ENCODE peak calls at places on chromosomes 13 and 19, in five cellular contexts. Z is SK-N-SH, L is GM12878, I is H1, K is K562. D is an unnamed sample.

GRCh38 chr19:38233740-38234251 is 9.8 kb upstream of the DPF1 start:
- DNase-seq in Z (peak), L (no peak), I (no peak), K (peak), D (peak)

GRCh38 chr19:20422616-20423205 is 142.9 kb downstream of the ZNF737 start:
- DNase-seq in Z (no peak), L (no peak), I (no peak), K (no peak), D (no peak)

GRCh38 chr19:10727599-10728250 is 9.8 kb downstream of the DNM2 start:
- DNase-seq in Z (no peak), L (no peak), I (no peak), K (no peak), D (no peak)

GRCh38 chr19:55585658-55586339 is 5.2 kb upstream of the ZNF579 start:
- DNase-seq in Z (peak), L (no peak), I (no peak), K (no peak), D (peak)

GRCh38 chr13:47997384-47997783 is 3.7 kb downstream of the SUCLA2 start:
- DNase-seq in Z (no peak), L (no peak), I (no peak), K (no peak), D (no peak)

GRCh38 chr19:51111606-51112005 is 3.4 kb upstream of the CTU1 start:
- DNase-seq in Z (no peak), L (no peak), I (no peak), K (no peak), D (peak)

GRCh38 chr13:66528903-66529576 is 701.1 kb downstream of the PCDH9 start:
- DNase-seq in Z (no peak), L (no peak), I (no peak), K (no peak), D (no peak)

GRCh38 chr13:20142927-20143480 is 17.8 kb downstream of the GJA3 start:
- DNase-seq in Z (no peak), L (no peak), I (no peak), K (no peak), D (no peak)

GRCh38 chr19:18464646-18465045 is 26.7 kb upstream of the ISYNA1 start:
- DNase-seq in Z (no peak), L (no peak), I (no peak), K (no peak), D (peak)

GRCh38 chr19:56769650-56770049 is 70.9 kb downstream of the PEG3 start:
- DNase-seq in Z (no peak), L (no peak), I (no peak), K (no peak), D (no peak)

GRCh38 chr13:27302643-27303262 is 32.1 kb downstream of the RASL11A start:
- DNase-seq in Z (no peak), L (no peak), I (no peak), K (no peak), D (no peak)

GRCh38 chr13:24802074-24802473 is 38.1 kb downstream of the RNF17 start:
- DNase-seq in Z (no peak), L (no peak), I (no peak), K (no peak), D (no peak)

GRCh38 chr13:94154362-94154761 is 325.1 kb downstream of the DCT start:
- DNase-seq in Z (no peak), L (no peak), I (no peak), K (no peak), D (peak)

GRCh38 chr19:15248648-15249559 is 16.7 kb upstream of the EPHX3 start:
- DNase-seq in Z (no peak), L (no peak), I (no peak), K (no peak), D (no peak)

GRCh38 chr19:49331616-49332055 is 3.6 kb upstream of the CD37 start:
- DNase-seq in Z (peak), L (peak), I (no peak), K (peak), D (peak)

GRCh38 chr13:75426421-75426820 is 55.5 kb downstream of the TBC1D4 start:
- DNase-seq in Z (no peak), L (no peak), I (no peak), K (no peak), D (no peak)

GRCh38 chr13:31198524-31198923 is 1.3 kb upstream of the B3GLCT start:
- DNase-seq in Z (no peak), L (no peak), I (no peak), K (no peak), D (no peak)

GRCh38 chr19:44741841-44742352 is 6.6 kb upstream of the BCL3 start:
- DNase-seq in Z (peak), L (no peak), I (no peak), K (peak), D (peak)

GRCh38 chr13:99434258-99434788 is 66.9 kb upstream of the TM9SF2 start:
- DNase-seq in Z (no peak), L (no peak), I (no peak), K (peak), D (peak)

GRCh38 chr13:86174632-86175031 is 375.4 kb upstream of the SLITRK6 start:
- DNase-seq in Z (no peak), L (no peak), I (no peak), K (no peak), D (no peak)

GRCh38 chr19:32651729-32652140 is 23.2 kb downstream of the ANKRD27 start:
- DNase-seq in Z (peak), L (no peak), I (peak), K (no peak), D (no peak)

GRCh38 chr13:23268441-23268840 is 87.7 kb downstream of the SGCG start:
- DNase-seq in Z (no peak), L (peak), I (no peak), K (no peak), D (no peak)

GRCh38 chr19:14003279-14004051 is 2.7 kb downstream of the RFX1 start:
- DNase-seq in Z (no peak), L (no peak), I (no peak), K (no peak), D (no peak)

GRCh38 chr19:16038196-16038695 is 38.0 kb upstream of the TPM4 start:
- DNase-seq in Z (peak), L (no peak), I (no peak), K (no peak), D (no peak)

GRCh38 chr13:107553838-107554237 is 661.5 kb downstream of the LIG4 start:
- DNase-seq in Z (peak), L (no peak), I (no peak), K (no peak), D (no peak)

GRCh38 chr13:106471957-106472543 is 63.4 kb downstream of the EFNB2 start:
- DNase-seq in Z (peak), L (no peak), I (peak), K (peak), D (peak)

GRCh38 chr13:20833900-20834679 is 60.3 kb upstream of the EEF1AKMT1 start:
- DNase-seq in Z (no peak), L (no peak), I (no peak), K (no peak), D (no peak)

GRCh38 chr13:110511509-110512181 is 49.9 kb downstream of the RAB20 start:
- DNase-seq in Z (no peak), L (no peak), I (no peak), K (peak), D (peak)

GRCh38 chr19:377801-378581 is 31.0 kb downstream of the C2CD4C start:
- DNase-seq in Z (peak), L (no peak), I (no peak), K (no peak), D (no peak)

GRCh38 chr13:46659413-46660065 is 106.6 kb downstream of the LRCH1 start:
- DNase-seq in Z (no peak), L (no peak), I (no peak), K (no peak), D (peak)

GRCh38 chr19:5107432-5108122 is 138.7 kb downstream of the KDM4B start:
- DNase-seq in Z (peak), L (no peak), I (no peak), K (no peak), D (no peak)

GRCh38 chr13:28478127-28478526 is 16.8 kb downstream of the FLT1 start:
- DNase-seq in Z (no peak), L (no peak), I (no peak), K (no peak), D (no peak)
- TF ChIP-seq RFX5 in Z (no peak), L (no peak), I (no peak), K (no peak), D (no peak)

GRCh38 chr19:41367848-41368301 is 3.9 kb upstream of the B9D2 start:
- DNase-seq in Z (no peak), L (no peak), I (no peak), K (peak), D (no peak)
- TF ChIP-seq SIN3A in Z (peak), L (no peak), I (no peak), K (no peak), D (no peak)

GRCh38 chr13:113531041-113531873 is 40.7 kb upstream of the DCUN1D2 start:
- DNase-seq in Z (no peak), L (no peak), I (no peak), K (no peak), D (no peak)
- TF ChIP-seq RFX5 in Z (no peak), L (no peak), I (no peak), K (no peak), D (no peak)

DNA sequence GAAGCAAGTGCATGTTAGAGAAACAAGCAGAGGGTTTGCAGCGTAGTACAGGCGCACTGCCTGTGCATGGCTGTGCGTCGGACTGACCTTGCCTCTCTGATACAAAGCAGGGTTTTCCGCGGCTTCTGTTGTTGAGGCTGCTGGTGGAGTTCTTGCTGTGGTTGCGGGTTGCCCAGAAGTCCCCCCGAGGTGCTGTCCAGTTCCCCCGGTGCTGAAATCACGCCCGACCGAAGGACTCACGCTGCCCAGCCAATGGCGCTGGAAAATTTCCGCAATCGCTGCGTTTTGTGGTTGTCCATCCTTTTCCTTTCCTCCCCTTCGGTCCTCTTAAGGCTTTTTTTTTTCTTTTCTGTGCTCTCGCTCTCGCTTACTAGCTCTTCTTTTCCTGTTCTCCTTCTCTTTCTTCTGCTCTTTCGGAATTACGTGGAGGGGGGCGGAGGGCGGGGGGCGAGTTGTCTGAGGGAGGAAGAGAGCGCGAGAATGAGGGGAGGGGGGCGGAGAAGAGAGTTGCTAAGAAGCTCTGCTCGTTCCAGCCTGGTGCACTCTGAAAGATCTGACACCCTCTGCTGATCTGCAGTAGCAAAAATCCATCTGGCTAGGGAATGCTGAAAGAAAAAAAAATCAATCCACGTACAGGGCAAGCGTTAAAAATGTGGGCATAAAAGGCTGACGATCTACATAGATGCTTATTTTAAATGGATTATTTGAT is at the start of gene SLITRK1:
- DNase-seq in Z (peak), L (peak), I (peak), K (peak), D (no peak)
- TF ChIP-seq SIN3A in Z (no peak), L (no peak), I (peak), K (no peak), D (no peak)